ENCODE peak calls at places on chromosome 1, in seven cellular contexts. T is IMR-90, L is stomach, U is heart left ventricle, M is ovary, P is suprapubic skin, E is A549. V is an unnamed sample.
A peak's percentile ranks its signal among the peaks of the same experiment; 100 is the strongest.

GRCh38 chr1:41440321-41441090 is 44.0 kb downstream of the EDN2 start:
- DNase-seq in T (no peak), L (no peak), U (no peak), M (no peak), P (no peak), E (no peak), V (no peak)

GRCh38 chr1:36530791-36531190 is 48.1 kb upstream of the CSF3R start:
- DNase-seq in T (no peak), L (no peak), U (no peak), M (no peak), P (peak; percentile 55), E (no peak), V (no peak)

GRCh38 chr1:243933495-243933894 is 83.5 kb upstream of the AKT3 start:
- DNase-seq in T (no peak), L (no peak), U (no peak), M (no peak), P (no peak), E (no peak), V (no peak)

GRCh38 chr1:42219627-42220026 is 55.1 kb upstream of the GUCA2A start:
- DNase-seq in T (no peak), L (no peak), U (no peak), M (no peak), P (no peak), E (no peak), V (no peak)

GRCh38 chr1:29381426-29381825 is 145.1 kb downstream of the PTPRU start:
- DNase-seq in T (no peak), L (no peak), U (no peak), M (no peak), P (no peak), E (no peak), V (no peak)

GRCh38 chr1:102191723-102192122 is 195.0 kb upstream of the OLFM3 start:
- DNase-seq in T (no peak), L (no peak), U (peak; percentile 8), M (no peak), P (no peak), E (no peak), V (no peak)

GRCh38 chr1:216665891-216666290 is 57.3 kb downstream of the ESRRG start:
- DNase-seq in T (no peak), L (no peak), U (no peak), M (no peak), P (no peak), E (no peak), V (no peak)

GRCh38 chr1:66084442-66084841 is 291.7 kb downstream of the PDE4B start:
- DNase-seq in T (no peak), L (no peak), U (no peak), M (no peak), P (no peak), E (no peak), V (no peak)

GRCh38 chr1:101394041-101394440 is 157.2 kb downstream of the S1PR1 start:
- DNase-seq in T (peak; percentile 3), L (no peak), U (no peak), M (no peak), P (no peak), E (no peak), V (no peak)

GRCh38 chr1:45012639-45013278 is 705 bp downstream of the UROD start:
- DNase-seq in T (peak; percentile 66), L (peak; percentile 82), U (peak; percentile 80), M (peak; percentile 87), P (no peak), E (peak; percentile 11), V (peak; percentile 80)

GRCh38 chr1:155871390-155871789 is 12.0 kb downstream of the SYT11 start:
- DNase-seq in T (peak; percentile 31), L (peak; percentile 28), U (peak; percentile 57), M (peak; percentile 57), P (no peak), E (no peak), V (peak; percentile 22)

GRCh38 chr1:195430826-195431225 is 1177.4 kb downstream of the KCNT2 start:
- DNase-seq in T (no peak), L (no peak), U (no peak), M (no peak), P (no peak), E (no peak), V (no peak)

DNA sequence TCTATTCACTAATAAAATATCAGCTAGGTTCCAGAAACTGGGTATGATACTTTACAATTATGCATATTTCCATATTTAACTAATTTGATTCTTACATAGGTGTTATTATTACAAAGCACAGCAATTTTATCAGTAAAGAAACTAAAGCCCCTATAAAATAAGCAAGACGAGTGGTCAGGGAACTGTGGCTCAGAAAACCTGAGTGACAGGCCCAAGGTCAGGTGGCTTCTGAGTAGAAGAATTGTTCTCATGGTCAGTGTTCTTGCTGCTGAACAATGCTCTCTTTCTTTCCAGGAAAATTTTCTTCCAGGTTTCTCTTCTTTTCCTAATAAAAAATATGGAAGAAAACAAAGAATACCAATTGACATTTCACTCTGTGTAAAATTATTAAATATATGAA is 2.2 kb upstream of the ATP6V1G3 start:
- DNase-seq in T (no peak), L (no peak), U (no peak), M (no peak), P (no peak), E (no peak), V (no peak)
- TF ChIP-seq POLR2A in T (no peak), L (no peak), U (no peak), M (no peak), P (no peak), E (no peak), V (no peak)

GRCh38 chr1:202144510-202145324 is at the start of gene ARL8A:
- DNase-seq in T (peak; percentile 10), L (peak; percentile 73), U (peak; percentile 81), M (peak; percentile 84), P (no peak), E (peak; percentile 68), V (peak; percentile 45)
- TF ChIP-seq POLR2A in T (no peak), L (no peak), U (peak; percentile 50), M (peak; percentile 70), P (peak; percentile 58), E (peak; percentile 74), V (peak; percentile 67)

GRCh38 chr1:54228638-54229079 is 28.7 kb downstream of the MRPL37 start:
- DNase-seq in T (no peak), L (no peak), U (no peak), M (no peak), P (no peak), E (no peak), V (no peak)
- TF ChIP-seq POLR2A in T (no peak), L (no peak), U (no peak), M (no peak), P (no peak), E (no peak), V (no peak)

GRCh38 chr1:53842347-53842746 is 4.3 kb upstream of the NDC1 start:
- DNase-seq in T (no peak), L (no peak), U (no peak), M (no peak), P (no peak), E (no peak), V (no peak)

GRCh38 chr1:53834776-53835175 is 3.3 kb downstream of the NDC1 start:
- DNase-seq in T (no peak), L (no peak), U (no peak), M (no peak), P (no peak), E (no peak), V (no peak)

GRCh38 chr1:53838654-53838974 is 518 bp upstream of the NDC1 start:
- DNase-seq in T (no peak), L (no peak), U (no peak), M (no peak), P (no peak), E (no peak), V (no peak)

GRCh38 chr1:53835491-53835890 is 2.6 kb downstream of the NDC1 start:
- DNase-seq in T (peak; percentile 82), L (no peak), U (no peak), M (no peak), P (no peak), E (no peak), V (no peak)

GRCh38 chr1:53837924-53838653 is at the start of gene NDC1:
- DNase-seq in T (peak; percentile 96), L (peak; percentile 88), U (peak; percentile 91), M (peak; percentile 91), P (peak; percentile 91), E (peak; percentile 82), V (peak; percentile 73)
- TF ChIP-seq POLR2A in T (no peak), L (no peak), U (peak; percentile 34), M (no peak), P (peak; percentile 22), E (peak; percentile 64), V (no peak)

GRCh38 chr1:223029985-223030769 is 112.9 kb downstream of the TLR5 start:
- DNase-seq in T (no peak), L (no peak), U (no peak), M (no peak), P (no peak), E (no peak), V (no peak)
- TF ChIP-seq POLR2A in T (no peak), L (no peak), U (no peak), M (no peak), P (no peak), E (no peak), V (no peak)

GRCh38 chr1:173148971-173149370 is 58.2 kb downstream of the TNFSF4 start:
- DNase-seq in T (peak; percentile 51), L (no peak), U (no peak), M (no peak), P (no peak), E (no peak), V (no peak)
- TF ChIP-seq POLR2A in T (no peak), L (no peak), U (no peak), M (no peak), P (no peak), E (no peak), V (no peak)

DNA sequence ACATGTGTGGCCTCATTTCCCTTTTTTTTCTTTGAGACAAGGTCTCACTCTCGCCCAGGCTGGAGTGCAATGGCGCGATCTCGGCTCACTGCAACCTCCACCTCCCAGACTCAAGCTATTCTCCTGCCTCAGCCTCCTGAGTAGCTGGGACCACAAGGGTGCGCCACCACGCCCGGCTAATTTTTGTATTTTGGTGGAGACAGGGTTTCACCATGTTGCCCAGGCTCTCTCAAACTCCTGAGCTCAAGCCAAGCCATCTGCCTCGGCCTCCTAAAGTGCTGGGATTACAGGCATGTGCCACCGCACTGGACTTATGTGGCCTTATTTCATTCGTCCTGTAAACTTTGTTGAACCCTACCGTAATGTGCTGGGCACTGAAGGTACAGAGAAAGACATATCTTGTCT is 569 bp upstream of the WARS2 start:
- DNase-seq in T (no peak), L (no peak), U (no peak), M (peak; percentile 60), P (no peak), E (no peak), V (peak; percentile 18)
- TF ChIP-seq POLR2A in T (no peak), L (no peak), U (no peak), M (no peak), P (no peak), E (no peak), V (no peak)

GRCh38 chr1:47772960-47773682 is 224.1 kb downstream of the TRABD2B start:
- DNase-seq in T (no peak), L (no peak), U (no peak), M (no peak), P (no peak), E (no peak), V (no peak)
- TF ChIP-seq POLR2A in T (no peak), L (no peak), U (no peak), M (no peak), P (no peak), E (no peak), V (no peak)

V was measured in tibial nerve.